ENCODE peak calls at places on chromosomes 2 and 18, in four cellular contexts. One of them, this sample, is unnamed.

GRCh38 chr2:173580869-173581268 is 226.2 kb downstream of the CDCA7 start:
- DNase-seq in fibroblast of gingiva: no peak
- DNase-seq in OCI-M1: no peak
- DNase-seq in activated CD8-positive, alpha-beta T cell treated with anti-CD3 and anti-CD28 coated beads for 36 hours: no peak
- DNase-seq in this sample: no peak

GRCh38 chr2:189082576-189082975 is 97.0 kb downstream of the COL5A2 start:
- DNase-seq in fibroblast of gingiva: no peak
- DNase-seq in OCI-M1: no peak
- DNase-seq in activated CD8-positive, alpha-beta T cell treated with anti-CD3 and anti-CD28 coated beads for 36 hours: no peak
- DNase-seq in this sample: no peak

GRCh38 chr2:70668432-70668831 is 99.6 kb downstream of the ADD2 start:
- DNase-seq in fibroblast of gingiva: no peak
- DNase-seq in OCI-M1: no peak
- DNase-seq in activated CD8-positive, alpha-beta T cell treated with anti-CD3 and anti-CD28 coated beads for 36 hours: no peak
- DNase-seq in this sample: no peak

GRCh38 chr2:72141881-72142742 is 5.5 kb downstream of the CYP26B1 start:
- DNase-seq in fibroblast of gingiva: no peak
- DNase-seq in OCI-M1: no peak
- DNase-seq in activated CD8-positive, alpha-beta T cell treated with anti-CD3 and anti-CD28 coated beads for 36 hours: no peak
- DNase-seq in this sample: no peak

GRCh38 chr18:22102948-22103663 is 66.3 kb upstream of the GATA6 start:
- DNase-seq in fibroblast of gingiva: no peak
- DNase-seq in OCI-M1: peak
- DNase-seq in activated CD8-positive, alpha-beta T cell treated with anti-CD3 and anti-CD28 coated beads for 36 hours: no peak
- DNase-seq in this sample: peak

GRCh38 chr2:6865346-6866238 is at the start of gene CMPK2:
- DNase-seq in fibroblast of gingiva: peak
- DNase-seq in OCI-M1: peak
- DNase-seq in activated CD8-positive, alpha-beta T cell treated with anti-CD3 and anti-CD28 coated beads for 36 hours: peak
- DNase-seq in this sample: peak

GRCh38 chr2:217090024-217090473 is 230.2 kb upstream of the TNP1 start:
- DNase-seq in fibroblast of gingiva: no peak
- DNase-seq in OCI-M1: peak
- DNase-seq in activated CD8-positive, alpha-beta T cell treated with anti-CD3 and anti-CD28 coated beads for 36 hours: peak
- DNase-seq in this sample: peak

GRCh38 chr2:105382177-105382576 is 16.7 kb downstream of the FHL2 start:
- DNase-seq in fibroblast of gingiva: no peak
- DNase-seq in OCI-M1: no peak
- DNase-seq in activated CD8-positive, alpha-beta T cell treated with anti-CD3 and anti-CD28 coated beads for 36 hours: no peak
- DNase-seq in this sample: no peak

GRCh38 chr2:173855686-173856085 is 109.5 kb downstream of the SP3 start:
- DNase-seq in fibroblast of gingiva: peak
- DNase-seq in OCI-M1: no peak
- DNase-seq in activated CD8-positive, alpha-beta T cell treated with anti-CD3 and anti-CD28 coated beads for 36 hours: no peak
- DNase-seq in this sample: no peak

GRCh38 chr2:224122542-224122941 is 83.5 kb upstream of the SERPINE2 start:
- DNase-seq in fibroblast of gingiva: no peak
- DNase-seq in OCI-M1: no peak
- DNase-seq in activated CD8-positive, alpha-beta T cell treated with anti-CD3 and anti-CD28 coated beads for 36 hours: no peak
- DNase-seq in this sample: no peak

GRCh38 chr2:27050996-27051901 is at the start of gene AGBL5:
- DNase-seq in fibroblast of gingiva: peak
- DNase-seq in OCI-M1: peak
- DNase-seq in activated CD8-positive, alpha-beta T cell treated with anti-CD3 and anti-CD28 coated beads for 36 hours: peak
- DNase-seq in this sample: peak

GRCh38 chr2:113602869-113603466 is 24.1 kb upstream of the RABL2A start:
- DNase-seq in fibroblast of gingiva: no peak
- DNase-seq in OCI-M1: no peak
- DNase-seq in activated CD8-positive, alpha-beta T cell treated with anti-CD3 and anti-CD28 coated beads for 36 hours: no peak
- DNase-seq in this sample: no peak